ENCODE peak calls at places on chromosomes 12 and 14, in seven cellular contexts. One of them, this sample, is unnamed. For H3K4me1, the result is how much of the 10 kb centered on the place peaks cover.

GRCh38 chr14:53929871-53930685 is 26.5 kb downstream of the BMP4 start:
- DNase-seq in IMR-90: no peak
- DNase-seq in H9: peak
- DNase-seq in mesenchymal stem cell: no peak
- DNase-seq in mesendoderm: peak
- DNase-seq in H1: peak
- DNase-seq in neuronal stem cell: no peak
- DNase-seq in this sample: peak

GRCh38 chr12:131089526-131090253 is 136.0 kb downstream of the ADGRD1 start:
- DNase-seq in IMR-90: no peak
- DNase-seq in H9: peak
- DNase-seq in mesenchymal stem cell: no peak
- DNase-seq in mesendoderm: no peak
- DNase-seq in H1: no peak
- DNase-seq in neuronal stem cell: no peak
- DNase-seq in this sample: no peak

GRCh38 chr14:68127166-68127565 is 307.6 kb downstream of the RAD51B start:
- DNase-seq in IMR-90: no peak
- DNase-seq in H9: no peak
- DNase-seq in mesenchymal stem cell: no peak
- DNase-seq in mesendoderm: no peak
- DNase-seq in H1: no peak
- DNase-seq in neuronal stem cell: no peak
- DNase-seq in this sample: no peak

GRCh38 chr14:105439710-105440553 is 20.3 kb downstream of the MTA1 start:
- DNase-seq in IMR-90: no peak
- DNase-seq in H9: no peak
- DNase-seq in mesenchymal stem cell: no peak
- DNase-seq in mesendoderm: no peak
- DNase-seq in H1: no peak
- DNase-seq in neuronal stem cell: no peak
- DNase-seq in this sample: no peak

GRCh38 chr12:50167026-50167742 is at the start of gene CERS5:
- DNase-seq in IMR-90: peak
- DNase-seq in H9: peak
- DNase-seq in mesenchymal stem cell: peak
- DNase-seq in mesendoderm: peak
- DNase-seq in H1: peak
- DNase-seq in neuronal stem cell: peak
- DNase-seq in this sample: peak

GRCh38 chr12:119802472-119802871 is 74.6 kb downstream of the CIT start:
- DNase-seq in IMR-90: peak
- DNase-seq in H9: no peak
- DNase-seq in mesenchymal stem cell: peak
- DNase-seq in mesendoderm: peak
- DNase-seq in H1: no peak
- DNase-seq in neuronal stem cell: no peak
- DNase-seq in this sample: no peak

GRCh38 chr12:88868062-88868461 is 287.8 kb upstream of the KITLG start:
- DNase-seq in IMR-90: peak
- DNase-seq in H9: no peak
- DNase-seq in mesenchymal stem cell: no peak
- DNase-seq in mesendoderm: no peak
- DNase-seq in H1: no peak
- DNase-seq in neuronal stem cell: no peak
- DNase-seq in this sample: no peak

GRCh38 chr14:74667758-74668157 is 45.1 kb downstream of the AREL1 start:
- DNase-seq in IMR-90: peak
- DNase-seq in H9: no peak
- DNase-seq in mesenchymal stem cell: peak
- DNase-seq in mesendoderm: no peak
- DNase-seq in H1: no peak
- DNase-seq in neuronal stem cell: no peak
- DNase-seq in this sample: peak

GRCh38 chr12:130825771-130826150 is 13.3 kb downstream of the STX2 start:
- DNase-seq in IMR-90: no peak
- DNase-seq in H9: no peak
- DNase-seq in mesenchymal stem cell: no peak
- DNase-seq in mesendoderm: peak
- DNase-seq in H1: no peak
- DNase-seq in neuronal stem cell: no peak
- DNase-seq in this sample: peak

GRCh38 chr12:103626498-103626897 is 39.4 kb downstream of the STAB2 start:
- DNase-seq in IMR-90: peak
- DNase-seq in H9: peak
- DNase-seq in mesenchymal stem cell: peak
- DNase-seq in mesendoderm: peak
- DNase-seq in H1: no peak
- DNase-seq in neuronal stem cell: peak
- DNase-seq in this sample: no peak

GRCh38 chr14:86035882-86036281 is 505.9 kb downstream of the FLRT2 start:
- DNase-seq in IMR-90: no peak
- DNase-seq in H9: peak
- DNase-seq in mesenchymal stem cell: peak
- DNase-seq in mesendoderm: peak
- DNase-seq in H1: peak
- DNase-seq in neuronal stem cell: no peak
- DNase-seq in this sample: no peak

GRCh38 chr12:120470150-120470817 is 736 bp upstream of the SRSF9 start:
- DNase-seq in IMR-90: peak
- DNase-seq in H9: no peak
- DNase-seq in mesenchymal stem cell: peak
- DNase-seq in mesendoderm: no peak
- DNase-seq in H1: no peak
- DNase-seq in neuronal stem cell: peak
- DNase-seq in this sample: peak

GRCh38 chr12:124684971-124685688 is 117.7 kb upstream of the NCOR2 start:
- DNase-seq in IMR-90: peak
- DNase-seq in H9: no peak
- DNase-seq in mesenchymal stem cell: peak
- DNase-seq in mesendoderm: no peak
- DNase-seq in H1: no peak
- DNase-seq in neuronal stem cell: no peak
- DNase-seq in this sample: peak

GRCh38 chr12:111424793-111425251 is 19.1 kb downstream of the SH2B3 start:
- DNase-seq in IMR-90: no peak
- DNase-seq in H9: peak
- DNase-seq in mesenchymal stem cell: no peak
- DNase-seq in mesendoderm: peak
- DNase-seq in H1: peak
- DNase-seq in neuronal stem cell: no peak
- DNase-seq in this sample: no peak

GRCh38 chr12:85835810-85836715 is at the start of gene RASSF9:
- DNase-seq in IMR-90: peak
- DNase-seq in H9: peak
- DNase-seq in mesenchymal stem cell: peak
- DNase-seq in mesendoderm: peak
- DNase-seq in H1: no peak
- DNase-seq in neuronal stem cell: no peak
- DNase-seq in this sample: no peak

GRCh38 chr12:20438307-20438779 is 70.0 kb downstream of the PDE3A start:
- DNase-seq in IMR-90: peak
- DNase-seq in H9: no peak
- DNase-seq in mesenchymal stem cell: peak
- DNase-seq in mesendoderm: no peak
- DNase-seq in H1: no peak
- DNase-seq in neuronal stem cell: no peak
- DNase-seq in this sample: no peak

GRCh38 chr14:36215217-36215598 is 38.7 kb upstream of the PTCSC3 start:
- DNase-seq in IMR-90: no peak
- DNase-seq in H9: no peak
- DNase-seq in mesenchymal stem cell: no peak
- DNase-seq in mesendoderm: no peak
- DNase-seq in H1: no peak
- DNase-seq in neuronal stem cell: no peak
- DNase-seq in this sample: no peak

GRCh38 chr12:111352300-111352993 is 16.4 kb downstream of the PHETA1 start:
- DNase-seq in IMR-90: no peak
- DNase-seq in H9: no peak
- DNase-seq in mesenchymal stem cell: peak
- DNase-seq in mesendoderm: no peak
- DNase-seq in H1: no peak
- DNase-seq in neuronal stem cell: no peak
- DNase-seq in this sample: no peak

GRCh38 chr12:2323538-2324261 is 270.9 kb downstream of the CACNA1C start:
- DNase-seq in IMR-90: peak
- DNase-seq in H9: no peak
- DNase-seq in mesenchymal stem cell: peak
- DNase-seq in mesendoderm: no peak
- DNase-seq in H1: no peak
- DNase-seq in neuronal stem cell: no peak
- DNase-seq in this sample: no peak

GRCh38 chr12:76274699-76275098 is 73.5 kb downstream of the BBS10 start:
- DNase-seq in IMR-90: peak
- DNase-seq in H9: no peak
- DNase-seq in mesenchymal stem cell: peak
- DNase-seq in mesendoderm: no peak
- DNase-seq in H1: no peak
- DNase-seq in neuronal stem cell: no peak
- DNase-seq in this sample: no peak

GRCh38 chr12:132065609-132066344 is 78.3 kb downstream of the DDX51 start:
- DNase-seq in IMR-90: no peak
- DNase-seq in H9: no peak
- DNase-seq in mesenchymal stem cell: no peak
- DNase-seq in mesendoderm: no peak
- DNase-seq in H1: no peak
- DNase-seq in neuronal stem cell: no peak
- DNase-seq in this sample: peak

GRCh38 chr12:116784238-116784612 is 46.1 kb downstream of the RNFT2 start:
- DNase-seq in IMR-90: no peak
- DNase-seq in H9: no peak
- DNase-seq in mesenchymal stem cell: no peak
- DNase-seq in mesendoderm: peak
- DNase-seq in H1: no peak
- DNase-seq in neuronal stem cell: no peak
- DNase-seq in this sample: no peak

DNA sequence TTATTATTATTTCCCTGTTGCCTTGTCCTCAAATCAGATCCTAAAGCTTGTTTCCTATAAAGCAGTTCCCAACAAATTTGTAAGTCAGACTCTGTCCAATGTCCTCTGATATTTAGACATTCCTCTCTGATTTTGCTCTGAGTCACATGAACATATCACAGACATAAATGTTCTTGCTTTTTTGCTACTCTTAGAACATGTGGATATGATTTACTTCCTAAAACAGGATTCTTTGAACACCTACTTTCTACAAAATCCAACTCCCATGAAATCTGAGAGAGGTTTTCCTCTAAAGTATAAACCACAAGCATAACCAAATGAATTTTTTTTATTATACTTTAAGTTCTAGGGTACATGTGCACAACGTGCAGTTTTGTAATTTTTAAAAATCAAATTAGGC is 181.3 kb upstream of the SLC38A2 start:
- DNase-seq in IMR-90: peak
- DNase-seq in H9: no peak
- DNase-seq in mesenchymal stem cell: peak
- DNase-seq in mesendoderm: no peak
- DNase-seq in H1: no peak
- DNase-seq in neuronal stem cell: no peak
- DNase-seq in this sample: no peak
- H3K4me1 ChIP-seq in IMR-90: under half
- H3K4me1 ChIP-seq in H9: under half
- H3K4me1 ChIP-seq in mesenchymal stem cell: under half
- H3K4me1 ChIP-seq in mesendoderm: under half
- H3K4me1 ChIP-seq in H1: under half
- H3K4me1 ChIP-seq in neuronal stem cell: under half
- H3K4me1 ChIP-seq in this sample: under half

DNA sequence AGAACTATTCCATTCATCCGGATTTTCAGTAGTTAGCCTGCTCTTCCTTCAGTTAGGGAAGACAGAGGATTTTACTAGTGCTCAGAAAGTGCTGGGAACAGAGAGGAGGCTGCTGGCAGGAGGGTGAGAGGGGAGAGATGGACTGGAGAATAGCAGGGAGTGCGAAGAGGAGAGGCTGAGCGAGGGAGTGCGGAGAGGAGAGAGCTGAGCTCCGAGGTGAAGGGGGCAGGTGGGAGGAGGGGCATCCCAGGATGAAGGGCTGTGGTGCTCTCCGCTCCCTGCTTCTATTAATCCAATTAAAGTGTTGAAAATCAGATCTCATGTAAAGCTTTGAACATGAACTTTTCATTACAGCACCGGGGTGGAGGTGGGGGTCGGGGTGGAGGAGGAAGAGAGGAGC is 20.4 kb upstream of the SMOC1 start:
- DNase-seq in IMR-90: no peak
- DNase-seq in H9: no peak
- DNase-seq in mesenchymal stem cell: no peak
- DNase-seq in mesendoderm: no peak
- DNase-seq in H1: no peak
- DNase-seq in neuronal stem cell: no peak
- DNase-seq in this sample: no peak
- H2BK5ac ChIP-seq in IMR-90: no peak
- H2BK5ac ChIP-seq in H9: no peak
- H2BK5ac ChIP-seq in mesenchymal stem cell: no peak
- H2BK5ac ChIP-seq in mesendoderm: no peak
- H2BK5ac ChIP-seq in H1: no peak
- H2BK5ac ChIP-seq in neuronal stem cell: no peak
- H2BK5ac ChIP-seq in this sample: no peak

GRCh38 chr14:46691819-46692218 is 40.2 kb upstream of the RPL10L start:
- DNase-seq in IMR-90: no peak
- DNase-seq in H9: no peak
- DNase-seq in mesenchymal stem cell: no peak
- DNase-seq in mesendoderm: no peak
- DNase-seq in H1: no peak
- DNase-seq in neuronal stem cell: no peak
- DNase-seq in this sample: no peak

DNA sequence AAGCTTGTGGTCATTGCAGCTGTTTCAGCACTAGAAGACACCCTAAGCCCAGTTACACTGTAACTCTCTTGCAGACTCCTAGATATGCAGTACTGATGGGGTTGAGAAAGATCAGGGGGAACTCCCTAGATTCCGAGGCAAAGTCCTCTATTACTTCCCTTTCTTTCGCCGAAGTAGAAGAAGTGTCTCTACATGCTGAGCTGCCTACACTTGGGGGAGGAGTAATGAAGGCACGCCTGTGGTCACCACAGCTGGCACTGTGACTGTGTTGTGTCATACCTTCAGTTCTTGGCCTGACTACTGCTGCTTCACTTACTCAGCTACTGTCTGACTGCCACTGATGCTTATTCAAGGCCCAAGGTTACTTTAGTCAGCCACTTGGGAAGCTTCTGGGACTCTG is 35.1 kb upstream of the RPL10L start:
- DNase-seq in IMR-90: no peak
- DNase-seq in H9: no peak
- DNase-seq in mesenchymal stem cell: peak
- DNase-seq in mesendoderm: no peak
- DNase-seq in H1: no peak
- DNase-seq in neuronal stem cell: no peak
- DNase-seq in this sample: no peak
- H4K8ac ChIP-seq in IMR-90: no peak
- H4K8ac ChIP-seq in H9: no peak
- H4K8ac ChIP-seq in mesenchymal stem cell: no peak
- H4K8ac ChIP-seq in mesendoderm: no peak
- H4K8ac ChIP-seq in H1: no peak
- H4K8ac ChIP-seq in neuronal stem cell: no peak
- H4K8ac ChIP-seq in this sample: no peak

DNA sequence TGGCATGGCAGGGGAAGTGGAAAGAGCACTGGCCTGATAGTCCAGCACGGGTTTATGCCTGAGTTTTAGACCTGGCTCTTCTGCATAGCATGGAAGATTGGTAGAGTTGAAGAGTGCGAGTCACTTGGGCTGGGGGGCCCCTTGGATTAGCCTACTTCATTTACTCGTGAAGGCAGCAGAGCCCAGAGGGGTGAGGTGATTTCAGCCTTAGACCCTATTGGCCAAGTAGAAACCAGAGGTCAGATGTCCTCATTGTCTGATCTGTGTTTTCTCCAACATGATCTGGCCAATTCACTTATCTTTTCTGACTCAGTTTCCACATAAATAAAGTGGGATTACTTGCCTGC is 1.9 kb downstream of the PLEKHG3 start:
- DNase-seq in IMR-90: no peak
- DNase-seq in H9: no peak
- DNase-seq in mesenchymal stem cell: no peak
- DNase-seq in mesendoderm: peak
- DNase-seq in H1: no peak
- DNase-seq in neuronal stem cell: no peak
- DNase-seq in this sample: no peak
- H3K4me1 ChIP-seq in IMR-90: under half
- H3K4me1 ChIP-seq in H9: under half
- H3K4me1 ChIP-seq in mesenchymal stem cell: under half
- H3K4me1 ChIP-seq in mesendoderm: under half
- H3K4me1 ChIP-seq in H1: under half
- H3K4me1 ChIP-seq in neuronal stem cell: under half
- H3K4me1 ChIP-seq in this sample: under half

This sample was measured in trophoblast cell.